ENCODE peak calls at places on chromosome 15, in nine cellular contexts. J is HTR-8/SVneo, F is GM18507, H is HT1080, C is AG08395, Z is AG09319, S is EL, M is iris pigment epithelial cell, V is progenitor cell of endocrine pancreas. A is an unnamed sample.

GRCh38 chr15:74958908-74959642 is 2.5 kb upstream of the RPP25 start:
- DNase-seq in J (no peak), F (no peak), C (no peak), H (no peak), S (no peak), V (no peak), M (no peak), Z (no peak), A (no peak)

GRCh38 chr15:28960979-28961378 is 75.2 kb downstream of the APBA2 start:
- DNase-seq in J (peak), H (peak), Z (no peak), C (no peak), F (no peak), V (no peak), S (peak), M (peak), A (peak)

GRCh38 chr15:83039206-83039605 is 27.8 kb upstream of the C15orf40 start:
- DNase-seq in J (no peak), Z (no peak), F (no peak), M (no peak), H (no peak), C (no peak), V (no peak), S (peak), A (no peak)

GRCh38 chr15:27783668-27784067 is 315.4 kb downstream of the OCA2 start:
- DNase-seq in S (no peak), C (no peak), J (no peak), M (no peak), F (no peak), Z (no peak), V (no peak), H (no peak), A (no peak)

GRCh38 chr15:83443076-83443847 is 3.9 kb upstream of the SH3GL3 start:
- DNase-seq in J (no peak), Z (no peak), S (no peak), V (no peak), M (no peak), F (no peak), C (no peak), H (no peak), A (no peak)

GRCh38 chr15:25481208-25481862 is 42.5 kb upstream of the UBE3A start:
- DNase-seq in V (no peak), F (no peak), J (no peak), M (no peak), S (no peak), H (peak), C (peak), Z (no peak), A (no peak)

GRCh38 chr15:65806387-65806786 is 14.3 kb upstream of the DENND4A start:
- DNase-seq in J (no peak), V (no peak), Z (no peak), F (no peak), H (no peak), S (no peak), C (no peak), M (peak), A (no peak)

GRCh38 chr15:38873151-38873550 is 308.5 kb upstream of the RASGRP1 start:
- DNase-seq in Z (no peak), M (no peak), F (no peak), V (no peak), S (no peak), C (no peak), J (no peak), H (no peak), A (no peak)

GRCh38 chr15:57640935-57641682 is 49.4 kb downstream of the MYZAP start:
- DNase-seq in C (peak), F (no peak), M (peak), J (peak), S (peak), V (no peak), Z (peak), H (peak), A (no peak)

GRCh38 chr15:90654233-90655124 is 62.7 kb upstream of the BLM start:
- DNase-seq in H (peak), M (no peak), Z (no peak), C (no peak), F (no peak), V (no peak), S (peak), J (no peak), A (no peak)

GRCh38 chr15:31970007-31970406 is 60.3 kb upstream of the CHRNA7 start:
- DNase-seq in C (no peak), M (no peak), J (no peak), V (no peak), F (no peak), H (no peak), S (no peak), Z (no peak), A (no peak)

GRCh38 chr15:69853572-69853971 is 244.1 kb downstream of the TLE3 start:
- DNase-seq in Z (peak), S (peak), V (no peak), M (peak), H (peak), C (peak), J (peak), F (no peak), A (no peak)

GRCh38 chr15:88635343-88635742 is 3.5 kb upstream of the ISG20 start:
- DNase-seq in M (peak), H (no peak), F (no peak), V (no peak), S (no peak), C (no peak), J (no peak), Z (no peak), A (no peak)

GRCh38 chr15:80231371-80231770 is 20.6 kb downstream of the CTXND1 start:
- DNase-seq in Z (no peak), V (no peak), C (no peak), F (no peak), S (no peak), H (no peak), J (no peak), M (no peak), A (no peak)

GRCh38 chr15:79433610-79434009 is 1.5 kb downstream of the MINAR1 start:
- DNase-seq in C (no peak), J (no peak), H (no peak), S (no peak), V (no peak), F (no peak), M (no peak), Z (no peak), A (no peak)

GRCh38 chr15:90231028-90232017 is 2.4 kb downstream of the CIB1 start:
- DNase-seq in H (no peak), V (no peak), F (no peak), J (no peak), Z (no peak), M (no peak), C (no peak), S (no peak), A (no peak)

GRCh38 chr15:51237816-51238215 is 100.6 kb downstream of the CYP19A1 start:
- DNase-seq in M (peak), J (no peak), V (no peak), H (no peak), Z (no peak), S (no peak), F (no peak), C (no peak), A (no peak)

GRCh38 chr15:67941643-67942315 is 101.9 kb upstream of the RNU6-1 start:
- DNase-seq in S (peak), V (no peak), M (peak), C (no peak), J (peak), H (peak), Z (no peak), F (no peak), A (no peak)

GRCh38 chr15:34795267-34796081 is at the start of gene ACTC1:
- DNase-seq in F (no peak), M (peak), C (peak), Z (no peak), S (peak), V (peak), H (peak), J (peak), A (peak)

GRCh38 chr15:90086868-90087268 is 15.4 kb downstream of the IDH2 start:
- DNase-seq in F (no peak), Z (no peak), S (peak), M (peak), C (peak), V (no peak), J (no peak), H (peak), A (no peak)